ENCODE peak calls at places on chromosome 6, in four cellular contexts. V is HL-60, W is GM12878, B is K562. O is an unnamed sample.
A peak's percentile ranks its signal among the peaks of the same experiment; 100 is the strongest.

GRCh38 chr6:71706523-71706922 is 179.8 kb upstream of the RIMS1 start:
- DNase-seq in V (no peak), W (no peak), B (no peak), O (no peak)

GRCh38 chr6:48766349-48766748 is 655.4 kb upstream of the PTCHD4 start:
- DNase-seq in V (no peak), W (no peak), B (no peak), O (no peak)

GRCh38 chr6:136113736-136114173 is 136.4 kb downstream of the MTFR2 start:
- DNase-seq in V (no peak), W (no peak), B (no peak), O (no peak)

GRCh38 chr6:68273297-68273696 is 361.8 kb upstream of the ADGRB3 start:
- DNase-seq in V (no peak), W (no peak), B (no peak), O (no peak)

GRCh38 chr6:27293436-27294152 is 18.5 kb downstream of the POM121L2 start:
- DNase-seq in V (no peak), W (no peak), B (peak; percentile 81), O (no peak)

GRCh38 chr6:133895573-133896343 is 6.8 kb downstream of the TCF21 start:
- DNase-seq in V (no peak), W (no peak), B (no peak), O (no peak)

GRCh38 chr6:105275542-105275941 is 95.7 kb upstream of the POPDC3 start:
- DNase-seq in V (no peak), W (no peak), B (no peak), O (no peak)

GRCh38 chr6:31826793-31827285 is 699 bp upstream of the HSPA1B start:
- DNase-seq in V (no peak), W (no peak), B (peak; percentile 91), O (peak; percentile 49)

GRCh38 chr6:113018351-113019151 is 671.4 kb downstream of the RFPL4B start:
- DNase-seq in V (no peak), W (no peak), B (peak; percentile 11), O (no peak)

GRCh38 chr6:144158133-144158532 is 7.8 kb downstream of the STX11 start:
- DNase-seq in V (no peak), W (no peak), B (no peak), O (no peak)

GRCh38 chr6:98957440-98957839 is 9.7 kb upstream of the FBXL4 start:
- DNase-seq in V (no peak), W (no peak), B (no peak), O (no peak)

GRCh38 chr6:118618676-118619377 is 32.6 kb downstream of the CEP85L start:
- DNase-seq in V (no peak), W (no peak), B (peak; percentile 59), O (peak; percentile 12)

GRCh38 chr6:15907914-15908518 is 220.9 kb upstream of the MYLIP start:
- DNase-seq in V (no peak), W (no peak), B (peak; percentile 81), O (no peak)

GRCh38 chr6:99270030-99270429 is 79.4 kb downstream of the FAXC start:
- DNase-seq in V (no peak), W (no peak), B (no peak), O (no peak)

GRCh38 chr6:89145461-89145961 is 344 bp upstream of the PM20D2 start:
- DNase-seq in V (no peak), W (peak; percentile 52), B (no peak), O (peak; percentile 37)

GRCh38 chr6:84774174-84775158 is 10.1 kb upstream of the TBX18 start:
- DNase-seq in V (no peak), W (no peak), B (peak; percentile 53), O (no peak)

GRCh38 chr6:157519255-157520116 is 138.5 kb downstream of the ZDHHC14 start:
- DNase-seq in V (no peak), W (no peak), B (peak; percentile 39), O (no peak)

GRCh38 chr6:27007020-27007419 is 240.5 kb upstream of the PRSS16 start:
- DNase-seq in V (no peak), W (no peak), B (no peak), O (no peak)

DNA sequence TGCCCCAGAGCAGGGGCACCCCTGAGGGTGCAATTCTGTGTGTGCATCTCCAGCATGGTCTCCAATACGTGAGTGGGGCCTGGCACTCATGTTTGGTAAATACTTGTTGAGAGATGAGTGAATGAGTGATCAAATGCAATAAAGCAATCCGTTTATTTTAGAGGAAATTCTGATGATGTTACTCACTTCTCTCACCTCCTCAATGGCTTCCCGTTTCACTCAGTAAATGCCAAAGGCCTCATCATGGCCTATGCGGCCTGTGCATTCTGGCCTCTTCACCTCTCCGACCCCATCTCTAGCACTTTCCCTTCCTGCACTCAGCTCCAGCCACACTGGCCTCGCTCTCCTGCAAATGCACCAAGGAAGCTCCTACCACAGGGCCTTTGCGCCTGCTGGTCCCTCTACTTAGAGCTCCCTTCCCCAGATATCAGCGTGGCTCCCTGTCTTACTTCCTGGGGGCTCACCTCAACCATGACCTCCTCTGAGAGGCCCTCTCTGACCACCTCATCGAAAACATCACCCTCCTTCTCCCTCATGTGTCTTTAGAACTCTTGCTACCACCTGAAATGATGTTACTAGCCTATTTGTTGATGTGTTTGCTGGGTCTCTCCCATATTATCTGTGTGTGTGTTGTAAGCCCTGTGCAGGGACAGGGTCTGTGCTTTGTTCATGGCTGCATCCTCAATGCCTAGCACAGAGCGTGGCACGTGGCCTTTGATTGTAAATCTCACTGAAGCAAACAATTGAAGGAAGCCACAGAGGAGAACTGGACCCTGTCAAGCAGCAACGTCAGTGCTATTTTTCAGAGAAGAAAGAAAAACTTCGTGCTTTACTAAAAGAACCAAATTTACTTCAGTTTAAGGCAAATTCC is 42.6 kb downstream of the RAB44 start:
- DNase-seq in V (no peak), W (no peak), B (no peak), O (no peak)
- TF ChIP-seq SPI1 in V (no peak), W (no peak), B (no peak), O (no peak)

DNA sequence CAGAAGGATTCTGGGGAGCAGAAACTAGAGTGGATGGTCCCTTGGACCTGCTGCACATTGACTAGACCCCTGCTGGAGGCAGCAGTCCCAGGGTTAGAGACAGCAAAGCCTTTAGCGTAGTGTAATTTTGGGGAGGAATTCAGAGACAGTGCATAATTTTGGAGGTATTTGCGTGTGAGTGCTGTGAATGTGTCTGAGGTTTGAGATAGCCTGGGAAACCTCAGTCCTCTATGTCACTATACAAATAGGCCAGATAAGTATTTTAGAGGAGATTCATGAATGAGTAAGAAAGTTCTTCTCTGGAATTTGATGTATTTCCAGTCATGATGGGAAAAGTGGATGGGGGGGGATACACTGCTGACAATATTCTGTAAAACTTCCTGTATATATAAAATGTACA is 25.8 kb upstream of the MTRF1L start:
- DNase-seq in V (no peak), W (no peak), B (no peak), O (no peak)
- TF ChIP-seq SPI1 in V (no peak), W (no peak), B (no peak), O (no peak)

GRCh38 chr6:75204222-75204958 is 1.5 kb downstream of the COL12A1 start:
- DNase-seq in V (no peak), W (no peak), B (peak; percentile 61), O (no peak)

GRCh38 chr6:75206338-75207210 is 721 bp upstream of the COL12A1 start:
- DNase-seq in V (no peak), W (no peak), B (no peak), O (no peak)

GRCh38 chr6:75204959-75205775 is 686 bp downstream of the COL12A1 start:
- DNase-seq in V (no peak), W (no peak), B (no peak), O (no peak)

GRCh38 chr6:75207211-75207984 is 1.5 kb upstream of the COL12A1 start:
- DNase-seq in V (no peak), W (no peak), B (no peak), O (no peak)

GRCh38 chr6:75205776-75206334 is at the start of gene COL12A1:
- DNase-seq in V (no peak), W (no peak), B (no peak), O (no peak)
- TF ChIP-seq SPI1 in V (no peak), W (no peak), B (no peak), O (no peak)

GRCh38 chr6:3309391-3310050 is 50.8 kb downstream of the PSMG4 start:
- DNase-seq in V (no peak), W (no peak), B (no peak), O (no peak)

GRCh38 chr6:3310710-3311109 is 52.0 kb downstream of the PSMG4 start:
- DNase-seq in V (no peak), W (no peak), B (no peak), O (no peak)

GRCh38 chr6:3311798-3312197 is 53.1 kb downstream of the PSMG4 start:
- DNase-seq in V (no peak), W (no peak), B (peak; percentile 41), O (no peak)

GRCh38 chr6:3308106-3308505 is 49.4 kb downstream of the PSMG4 start:
- DNase-seq in V (no peak), W (no peak), B (no peak), O (no peak)

DNA sequence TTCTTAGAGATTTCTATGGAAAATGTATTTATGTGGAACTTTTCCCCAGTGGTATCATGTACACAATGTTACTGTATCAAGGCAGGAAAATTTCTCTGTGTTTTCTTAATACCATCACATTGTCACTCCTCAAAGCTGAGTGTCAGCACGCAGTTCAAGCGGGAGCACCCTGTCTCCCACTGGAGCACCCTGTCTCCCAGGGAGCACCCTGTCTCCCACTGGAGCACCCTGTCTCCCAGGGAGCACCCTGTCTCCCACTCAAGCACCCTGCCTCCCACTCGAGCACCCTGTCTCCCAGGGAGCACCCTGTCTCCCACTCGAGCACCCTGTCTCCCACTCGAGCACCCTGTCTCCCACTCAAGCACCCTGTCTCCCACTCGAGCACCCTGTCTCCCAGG is 51.3 kb downstream of the PSMG4 start:
- DNase-seq in V (no peak), W (no peak), B (no peak), O (no peak)
- TF ChIP-seq SPI1 in V (no peak), W (no peak), B (no peak), O (no peak)

GRCh38 chr6:12032783-12033573 is 20.9 kb downstream of the HIVEP1 start:
- DNase-seq in V (no peak), W (no peak), B (peak; percentile 34), O (no peak)

GRCh38 chr6:12033770-12034169 is 21.7 kb downstream of the HIVEP1 start:
- DNase-seq in V (no peak), W (no peak), B (no peak), O (no peak)

GRCh38 chr6:12036766-12037165 is 24.7 kb downstream of the HIVEP1 start:
- DNase-seq in V (no peak), W (no peak), B (no peak), O (no peak)

GRCh38 chr6:12034349-12034748 is 22.2 kb downstream of the HIVEP1 start:
- DNase-seq in V (no peak), W (no peak), B (peak; percentile 62), O (no peak)

GRCh38 chr6:12034831-12035230 is 22.7 kb downstream of the HIVEP1 start:
- DNase-seq in V (no peak), W (no peak), B (no peak), O (no peak)
- TF ChIP-seq SPI1 in V (no peak), W (no peak), B (no peak), O (no peak)

GRCh38 chr6:1834231-1834630 is 224.5 kb downstream of the FOXC1 start:
- DNase-seq in V (no peak), W (no peak), B (no peak), O (no peak)

GRCh38 chr6:1832358-1832757 is 222.6 kb downstream of the FOXC1 start:
- DNase-seq in V (no peak), W (no peak), B (no peak), O (no peak)

GRCh38 chr6:1834641-1835516 is 225.2 kb downstream of the FOXC1 start:
- DNase-seq in V (no peak), W (no peak), B (no peak), O (no peak)

GRCh38 chr6:1831030-1831429 is 221.3 kb downstream of the FOXC1 start:
- DNase-seq in V (no peak), W (no peak), B (no peak), O (no peak)

GRCh38 chr6:1832844-1833787 is 223.4 kb downstream of the FOXC1 start:
- DNase-seq in V (no peak), W (no peak), B (no peak), O (no peak)
- TF ChIP-seq SPI1 in V (no peak), W (no peak), B (no peak), O (no peak)